ENCODE peak calls at places on chromosomes 1 and 21, in eight cellular contexts. F, Y, J, A, R, C, E and S are unnamed samples.

GRCh38 chr1:232689714-232690113 is 59.8 kb upstream of the SIPA1L2 start:
- DNase-seq in F (no peak), Y (no peak), J (no peak), A (no peak), R (no peak), C (no peak), E (no peak), S (no peak)

GRCh38 chr21:17463441-17463840 is 49.4 kb upstream of the CXADR start:
- DNase-seq in F (peak), Y (no peak), J (peak), A (no peak), R (peak), C (no peak), E (peak), S (peak)

GRCh38 chr1:22387888-22388564 is 63.6 kb upstream of the ZBTB40 start:
- DNase-seq in F (no peak), Y (no peak), J (no peak), A (no peak), R (no peak), C (no peak), E (peak), S (no peak)

GRCh38 chr21:25907573-25908275 is 173.0 kb downstream of the GABPA start:
- DNase-seq in F (no peak), Y (no peak), J (peak), A (no peak), R (no peak), C (no peak), E (no peak), S (no peak)

GRCh38 chr1:30919025-30919881 is 10.7 kb upstream of the SDC3 start:
- DNase-seq in F (peak), Y (no peak), J (peak), A (no peak), R (peak), C (no peak), E (peak), S (peak)

GRCh38 chr1:62250126-62250726 is 55.6 kb downstream of the L1TD1 start:
- DNase-seq in F (no peak), Y (no peak), J (no peak), A (no peak), R (no peak), C (no peak), E (no peak), S (no peak)

GRCh38 chr1:108627256-108627655 is 33.6 kb downstream of the HENMT1 start:
- DNase-seq in F (no peak), Y (no peak), J (no peak), A (no peak), R (no peak), C (no peak), E (no peak), S (no peak)

GRCh38 chr21:41032536-41032935 is 135.4 kb upstream of the BACE2 start:
- DNase-seq in F (no peak), Y (no peak), J (peak), A (no peak), R (no peak), C (no peak), E (no peak), S (no peak)

GRCh38 chr1:10773376-10773775 is 23.1 kb downstream of the CASZ1 start:
- DNase-seq in F (no peak), Y (no peak), J (no peak), A (no peak), R (no peak), C (no peak), E (no peak), S (no peak)

GRCh38 chr1:248821101-248821500 is 4.6 kb downstream of the SH3BP5L start:
- DNase-seq in F (peak), Y (no peak), J (peak), A (no peak), R (peak), C (no peak), E (peak), S (peak)